ENCODE peak calls at places on chromosomes 11 and 22, in five cellular contexts. L is HepG2, V is K562, A is GM12878, P is HCT116. X is an unnamed sample.

GRCh38 chr11:32870676-32871075 is 21.9 kb upstream of the QSER1 start:
- DNase-seq in P (no peak), A (no peak), V (peak; percentile 12), L (no peak), X (peak; percentile 48)

GRCh38 chr22:37187552-37187890 is 526 bp downstream of the C1QTNF6 start:
- DNase-seq in A (no peak), P (no peak), V (no peak), L (no peak), X (peak; percentile 63)

GRCh38 chr11:110908401-110909106 is 196.3 kb upstream of the ARHGAP20 start:
- DNase-seq in A (no peak), P (no peak), V (no peak), L (no peak), X (no peak)

GRCh38 chr11:67584205-67584880 is 731 bp downstream of the GSTP1 start:
- DNase-seq in A (no peak), P (no peak), L (no peak), V (peak; percentile 73), X (peak; percentile 80)

GRCh38 chr11:37755526-37755925 is 1157.5 kb upstream of the RAG2 start:
- DNase-seq in V (no peak), A (no peak), L (no peak), P (no peak), X (no peak)

GRCh38 chr11:41074318-41074717 is 385.1 kb downstream of the LRRC4C start:
- DNase-seq in L (no peak), V (no peak), A (no peak), P (no peak), X (no peak)

GRCh38 chr22:37552560-37553163 is 7.6 kb upstream of the CDC42EP1 start:
- DNase-seq in L (no peak), V (peak; percentile 88), A (no peak), P (no peak), X (peak; percentile 27)

GRCh38 chr11:76041208-76041607 is 165.1 kb downstream of the WNT11 start:
- DNase-seq in P (no peak), L (no peak), V (no peak), A (no peak), X (no peak)

GRCh38 chr11:122137081-122137793 is 21.2 kb upstream of the BLID start:
- DNase-seq in P (peak; percentile 79), L (no peak), A (no peak), V (no peak), X (no peak)

GRCh38 chr11:22522225-22522624 is 103.4 kb downstream of the FANCF start:
- DNase-seq in A (no peak), V (no peak), P (no peak), L (no peak), X (no peak)

GRCh38 chr11:79697905-79698304 is 257.1 kb upstream of the TENM4 start:
- DNase-seq in P (no peak), A (peak; percentile 2), L (no peak), V (no peak), X (no peak)

GRCh38 chr11:36492724-36493304 is 17.3 kb downstream of the TRAF6 start:
- DNase-seq in L (peak; percentile 35), P (peak; percentile 42), V (peak; percentile 56), A (no peak), X (peak; percentile 46)

DNA sequence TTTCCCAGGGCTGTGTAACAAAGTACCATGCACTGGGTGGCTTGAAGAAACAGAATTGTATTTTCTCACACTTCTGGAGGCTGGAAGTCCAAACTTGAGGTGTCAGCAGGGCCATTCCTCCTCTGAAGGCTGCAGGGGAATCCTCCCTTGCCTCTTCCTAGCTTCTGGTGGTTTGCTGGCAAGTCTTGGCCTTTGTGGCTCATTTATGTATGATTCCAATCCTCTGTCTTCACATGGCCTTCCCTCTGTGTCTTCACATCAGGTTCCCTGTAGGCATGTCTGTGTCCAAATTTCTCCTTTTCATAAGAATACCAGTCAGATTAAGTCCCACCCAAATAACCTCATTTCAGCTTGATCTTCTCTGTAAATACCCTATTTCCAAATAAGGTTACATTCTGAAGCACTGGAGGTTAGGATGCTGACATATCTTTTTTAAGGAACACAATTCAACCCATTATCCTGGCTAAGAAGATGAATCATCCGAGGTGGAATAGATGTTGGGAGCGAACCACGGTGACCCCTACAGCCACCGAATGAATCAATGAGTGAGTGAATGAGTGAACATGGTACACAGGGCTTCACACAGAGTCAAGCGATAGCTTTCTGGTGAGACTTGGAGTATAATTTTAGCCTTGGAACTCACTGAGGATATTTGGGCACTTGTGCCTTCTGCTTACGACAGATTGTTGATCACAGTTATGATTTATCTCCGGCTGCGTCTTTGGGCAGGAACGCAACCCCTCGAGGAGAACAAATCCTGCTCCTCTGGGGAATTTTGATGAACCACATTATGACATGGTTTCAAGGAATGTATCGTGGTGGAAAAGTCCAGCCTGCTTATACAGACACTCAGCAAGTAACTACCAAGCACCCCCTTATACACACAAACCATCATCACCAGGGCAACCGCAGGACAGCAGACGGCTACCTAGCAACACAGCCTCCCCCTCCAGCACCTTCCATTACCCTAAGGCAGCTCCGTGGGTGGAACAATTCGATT is 34.3 kb upstream of the MICAL2 start:
- DNase-seq in P (no peak), V (no peak), A (no peak), L (no peak), X (no peak)
- TF ChIP-seq MAX in P (no peak), V (no peak), A (no peak), L (no peak), X (peak; percentile 75)

GRCh38 chr11:134270250-134270714 is 5.9 kb upstream of the GLB1L3 start:
- DNase-seq in V (peak; percentile 51), P (peak; percentile 22), A (no peak), L (peak; percentile 21), X (peak; percentile 56)
- TF ChIP-seq CTCF in V (peak; percentile 33), P (peak; percentile 40), A (no peak), L (peak; percentile 51), X (peak; percentile 28)

DNA sequence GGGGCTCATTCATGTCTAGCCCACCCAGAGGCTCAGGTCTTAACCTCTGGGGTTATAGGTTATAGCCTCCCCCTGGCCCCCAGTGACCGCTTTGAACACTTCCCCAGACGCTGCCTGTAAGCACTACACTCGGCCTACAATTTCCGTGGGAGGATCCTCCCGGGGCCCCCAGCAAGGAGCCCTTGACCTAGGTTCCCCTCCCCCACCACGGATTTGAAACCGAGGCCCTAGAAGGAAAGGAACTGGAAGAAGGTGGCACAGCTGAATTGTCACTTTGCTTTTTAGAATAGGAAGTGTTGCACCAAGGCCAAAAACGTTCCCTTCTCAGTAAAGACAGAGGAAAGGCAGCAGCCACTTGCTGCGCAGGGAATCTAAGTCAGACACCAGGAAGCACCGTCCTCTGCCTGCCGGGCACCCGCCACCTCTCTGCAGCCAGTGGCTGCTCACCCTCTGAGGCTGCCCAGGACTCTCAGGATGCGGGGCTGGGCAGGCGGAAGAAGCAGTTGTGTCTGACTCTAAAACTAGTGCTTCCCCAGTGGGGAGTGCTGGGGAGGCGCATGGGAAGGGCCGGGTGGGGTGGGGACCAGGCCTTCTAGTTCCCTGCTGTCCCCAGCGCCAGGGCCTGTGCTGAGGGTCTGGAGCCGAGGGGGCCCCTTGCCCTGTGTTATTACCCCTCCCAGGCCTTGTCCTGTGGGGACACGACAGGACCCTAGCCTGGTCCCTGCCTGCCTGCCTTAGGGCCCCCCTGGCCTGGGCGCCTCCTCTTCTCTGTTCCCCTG is 7.9 kb upstream of the FLRT1 start:
- DNase-seq in V (peak; percentile 37), P (no peak), A (no peak), L (no peak), X (no peak)
- TF ChIP-seq ZBTB33 in V (no peak), P (no peak), A (no peak), L (no peak), X (no peak)

GRCh38 chr11:127493330-127493729 is 492.8 kb upstream of the KIRREL3 start:
- DNase-seq in A (no peak), P (no peak), V (peak; percentile 9), L (no peak), X (peak; percentile 34)
- TF ChIP-seq MAX in A (no peak), P (no peak), V (no peak), L (no peak), X (no peak)

DNA sequence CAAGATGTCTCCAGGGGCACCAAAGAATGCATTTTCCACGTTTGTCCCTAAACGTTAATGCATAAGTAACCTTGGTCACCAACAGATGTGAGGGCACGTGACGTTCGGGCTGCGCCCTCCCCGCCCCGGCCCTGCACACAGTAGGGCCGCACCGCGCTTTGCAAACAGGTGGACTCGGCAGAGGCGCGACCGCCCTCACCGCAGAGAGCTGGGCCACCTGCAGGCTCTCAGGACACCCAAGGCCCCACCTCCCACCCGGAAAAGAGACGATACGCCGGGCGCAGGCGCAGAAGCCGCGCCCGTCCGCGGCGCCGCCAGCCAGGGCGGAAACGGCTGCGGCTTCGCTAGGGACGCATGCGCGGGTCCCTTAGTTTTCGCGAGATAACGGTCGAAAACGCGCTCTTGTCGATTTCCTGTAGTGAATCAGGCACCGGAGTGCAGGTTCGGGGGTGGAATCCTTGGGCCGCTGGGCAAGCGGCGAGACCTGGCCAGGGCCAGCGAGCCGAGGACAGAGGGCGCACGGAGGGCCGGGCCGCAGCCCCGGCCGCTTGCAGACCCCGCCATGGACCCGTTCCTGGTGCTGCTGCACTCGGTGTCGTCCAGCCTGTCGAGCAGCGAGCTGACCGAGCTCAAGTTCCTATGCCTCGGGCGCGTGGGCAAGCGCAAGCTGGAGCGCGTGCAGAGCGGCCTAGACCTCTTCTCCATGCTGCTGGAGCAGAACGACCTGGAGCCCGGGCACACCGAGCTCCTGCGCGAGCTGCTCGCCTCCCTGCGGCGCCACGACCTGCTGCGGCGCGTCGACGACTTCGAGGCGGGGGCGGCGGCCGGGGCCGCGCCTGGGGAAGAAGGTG is at the start of gene FADD:
- DNase-seq in A (peak; percentile 83), P (peak; percentile 88), V (peak; percentile 93), L (peak; percentile 91), X (peak; percentile 97)
- TF ChIP-seq CTCF in A (no peak), P (no peak), V (no peak), L (peak; percentile 19), X (no peak)

DNA sequence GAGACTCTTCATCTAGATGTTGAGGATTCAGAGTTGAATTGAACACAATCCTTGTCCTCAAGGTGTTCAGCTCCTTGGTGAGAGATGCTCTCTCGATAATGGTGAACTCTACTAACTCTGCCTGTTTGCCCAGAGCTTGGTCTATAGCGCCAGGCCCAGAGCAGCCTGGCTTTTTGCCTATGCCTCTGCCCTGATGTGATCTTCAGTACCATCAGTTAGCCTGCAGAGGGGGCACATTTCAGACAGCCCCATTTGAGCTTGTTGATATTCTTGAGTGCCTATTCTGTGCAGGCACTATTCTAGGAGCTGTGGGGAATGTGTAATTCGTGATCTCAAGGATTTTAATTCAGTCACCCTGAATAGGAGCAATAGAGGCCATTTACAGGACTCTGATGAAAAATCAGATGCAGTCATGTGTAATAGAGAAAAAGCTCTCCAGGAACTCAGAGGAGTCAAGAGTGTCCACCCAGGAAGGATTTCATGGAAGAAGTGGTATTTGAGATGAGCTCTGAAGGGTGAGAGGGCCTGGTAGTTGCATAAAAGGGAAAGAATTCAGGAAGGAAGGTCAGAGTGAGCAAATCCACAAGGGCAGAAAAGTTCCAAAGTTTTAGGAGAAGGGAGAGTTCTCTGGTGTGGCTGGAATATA is 19.3 kb downstream of the GTPBP1 start:
- DNase-seq in A (no peak), L (peak; percentile 58), P (no peak), V (no peak), X (peak; percentile 44)
- TF ChIP-seq ZBTB33 in A (no peak), L (peak; percentile 90), P (no peak), V (no peak), X (no peak)